ENCODE peak calls at places on chromosomes 6 and 20, in eight cellular contexts. One of them, this sample, is unnamed.

GRCh38 chr6:37648465-37649330 is 49.0 kb downstream of the MDGA1 start:
- DNase-seq in GM12865: no peak
- DNase-seq in activated T-helper 9 cell treated with anti-CD3 and anti-CD28 coated beads, Interleukin-2, amount 50 U/mL, for 16 hours: no peak
- DNase-seq in AG08396: no peak
- DNase-seq in GM18507: no peak
- DNase-seq in cerebellar cortex: no peak
- DNase-seq in fibroblast of lung: no peak
- DNase-seq in hepatic stellate cell: no peak
- DNase-seq in this sample: no peak

GRCh38 chr20:20181322-20181721 is 129.0 kb downstream of the CFAP61 start:
- DNase-seq in GM12865: peak
- DNase-seq in activated T-helper 9 cell treated with anti-CD3 and anti-CD28 coated beads, Interleukin-2, amount 50 U/mL, for 16 hours: no peak
- DNase-seq in AG08396: no peak
- DNase-seq in GM18507: no peak
- DNase-seq in cerebellar cortex: no peak
- DNase-seq in fibroblast of lung: no peak
- DNase-seq in hepatic stellate cell: no peak
- DNase-seq in this sample: no peak

GRCh38 chr6:128807577-128807976 is 75.4 kb upstream of the LAMA2 start:
- DNase-seq in GM12865: peak
- DNase-seq in activated T-helper 9 cell treated with anti-CD3 and anti-CD28 coated beads, Interleukin-2, amount 50 U/mL, for 16 hours: no peak
- DNase-seq in AG08396: peak
- DNase-seq in GM18507: no peak
- DNase-seq in cerebellar cortex: peak
- DNase-seq in fibroblast of lung: peak
- DNase-seq in hepatic stellate cell: no peak
- DNase-seq in this sample: peak

GRCh38 chr6:6696867-6697531 is 108.5 kb downstream of the LY86 start:
- DNase-seq in GM12865: peak
- DNase-seq in activated T-helper 9 cell treated with anti-CD3 and anti-CD28 coated beads, Interleukin-2, amount 50 U/mL, for 16 hours: no peak
- DNase-seq in AG08396: peak
- DNase-seq in GM18507: no peak
- DNase-seq in cerebellar cortex: peak
- DNase-seq in fibroblast of lung: peak
- DNase-seq in hepatic stellate cell: peak
- DNase-seq in this sample: peak

GRCh38 chr6:44561832-44562496 is 174.5 kb downstream of the CDC5L start:
- DNase-seq in GM12865: no peak
- DNase-seq in activated T-helper 9 cell treated with anti-CD3 and anti-CD28 coated beads, Interleukin-2, amount 50 U/mL, for 16 hours: no peak
- DNase-seq in AG08396: no peak
- DNase-seq in GM18507: no peak
- DNase-seq in cerebellar cortex: no peak
- DNase-seq in fibroblast of lung: no peak
- DNase-seq in hepatic stellate cell: no peak
- DNase-seq in this sample: no peak

GRCh38 chr6:33878541-33878940 is 74.7 kb upstream of the MLN start:
- DNase-seq in GM12865: no peak
- DNase-seq in activated T-helper 9 cell treated with anti-CD3 and anti-CD28 coated beads, Interleukin-2, amount 50 U/mL, for 16 hours: no peak
- DNase-seq in AG08396: no peak
- DNase-seq in GM18507: no peak
- DNase-seq in cerebellar cortex: no peak
- DNase-seq in fibroblast of lung: no peak
- DNase-seq in hepatic stellate cell: no peak
- DNase-seq in this sample: no peak

GRCh38 chr6:11467364-11467763 is 70.2 kb upstream of the TMEM170B start:
- DNase-seq in GM12865: peak
- DNase-seq in activated T-helper 9 cell treated with anti-CD3 and anti-CD28 coated beads, Interleukin-2, amount 50 U/mL, for 16 hours: no peak
- DNase-seq in AG08396: no peak
- DNase-seq in GM18507: no peak
- DNase-seq in cerebellar cortex: no peak
- DNase-seq in fibroblast of lung: no peak
- DNase-seq in hepatic stellate cell: no peak
- DNase-seq in this sample: no peak

GRCh38 chr6:25278914-25279747 is at the start of gene CARMIL1:
- DNase-seq in GM12865: peak
- DNase-seq in activated T-helper 9 cell treated with anti-CD3 and anti-CD28 coated beads, Interleukin-2, amount 50 U/mL, for 16 hours: peak
- DNase-seq in AG08396: peak
- DNase-seq in GM18507: peak
- DNase-seq in cerebellar cortex: peak
- DNase-seq in fibroblast of lung: peak
- DNase-seq in hepatic stellate cell: peak
- DNase-seq in this sample: peak

GRCh38 chr6:44514576-44515193 is 127.2 kb downstream of the CDC5L start:
- DNase-seq in GM12865: no peak
- DNase-seq in activated T-helper 9 cell treated with anti-CD3 and anti-CD28 coated beads, Interleukin-2, amount 50 U/mL, for 16 hours: no peak
- DNase-seq in AG08396: no peak
- DNase-seq in GM18507: no peak
- DNase-seq in cerebellar cortex: no peak
- DNase-seq in fibroblast of lung: no peak
- DNase-seq in hepatic stellate cell: no peak
- DNase-seq in this sample: no peak

GRCh38 chr20:43534016-43534415 is 24.8 kb upstream of the SGK2 start:
- DNase-seq in GM12865: no peak
- DNase-seq in activated T-helper 9 cell treated with anti-CD3 and anti-CD28 coated beads, Interleukin-2, amount 50 U/mL, for 16 hours: no peak
- DNase-seq in AG08396: no peak
- DNase-seq in GM18507: no peak
- DNase-seq in cerebellar cortex: no peak
- DNase-seq in fibroblast of lung: no peak
- DNase-seq in hepatic stellate cell: no peak
- DNase-seq in this sample: no peak

GRCh38 chr6:117613920-117614535 is 11.7 kb upstream of the GOPC start:
- DNase-seq in GM12865: no peak
- DNase-seq in activated T-helper 9 cell treated with anti-CD3 and anti-CD28 coated beads, Interleukin-2, amount 50 U/mL, for 16 hours: no peak
- DNase-seq in AG08396: no peak
- DNase-seq in GM18507: no peak
- DNase-seq in cerebellar cortex: no peak
- DNase-seq in fibroblast of lung: no peak
- DNase-seq in hepatic stellate cell: no peak
- DNase-seq in this sample: no peak

GRCh38 chr6:158047120-158047518 is 65.5 kb downstream of the SYNJ2 start:
- DNase-seq in GM12865: peak
- DNase-seq in activated T-helper 9 cell treated with anti-CD3 and anti-CD28 coated beads, Interleukin-2, amount 50 U/mL, for 16 hours: peak
- DNase-seq in AG08396: no peak
- DNase-seq in GM18507: no peak
- DNase-seq in cerebellar cortex: no peak
- DNase-seq in fibroblast of lung: no peak
- DNase-seq in hepatic stellate cell: no peak
- DNase-seq in this sample: no peak

GRCh38 chr20:51366155-51366886 is 176.2 kb downstream of the NFATC2 start:
- DNase-seq in GM12865: peak
- DNase-seq in activated T-helper 9 cell treated with anti-CD3 and anti-CD28 coated beads, Interleukin-2, amount 50 U/mL, for 16 hours: no peak
- DNase-seq in AG08396: peak
- DNase-seq in GM18507: no peak
- DNase-seq in cerebellar cortex: no peak
- DNase-seq in fibroblast of lung: peak
- DNase-seq in hepatic stellate cell: peak
- DNase-seq in this sample: peak

GRCh38 chr6:159833556-159833955 is 33.5 kb downstream of the PNLDC1 start:
- DNase-seq in GM12865: no peak
- DNase-seq in activated T-helper 9 cell treated with anti-CD3 and anti-CD28 coated beads, Interleukin-2, amount 50 U/mL, for 16 hours: no peak
- DNase-seq in AG08396: peak
- DNase-seq in GM18507: no peak
- DNase-seq in cerebellar cortex: no peak
- DNase-seq in fibroblast of lung: no peak
- DNase-seq in hepatic stellate cell: peak
- DNase-seq in this sample: no peak

GRCh38 chr6:165889636-165890403 is 226.8 kb upstream of the PDE10A start:
- DNase-seq in GM12865: peak
- DNase-seq in activated T-helper 9 cell treated with anti-CD3 and anti-CD28 coated beads, Interleukin-2, amount 50 U/mL, for 16 hours: no peak
- DNase-seq in AG08396: peak
- DNase-seq in GM18507: no peak
- DNase-seq in cerebellar cortex: peak
- DNase-seq in fibroblast of lung: peak
- DNase-seq in hepatic stellate cell: peak
- DNase-seq in this sample: peak

GRCh38 chr6:112188906-112189305 is 65.5 kb downstream of the LAMA4 start:
- DNase-seq in GM12865: no peak
- DNase-seq in activated T-helper 9 cell treated with anti-CD3 and anti-CD28 coated beads, Interleukin-2, amount 50 U/mL, for 16 hours: no peak
- DNase-seq in AG08396: no peak
- DNase-seq in GM18507: no peak
- DNase-seq in cerebellar cortex: no peak
- DNase-seq in fibroblast of lung: peak
- DNase-seq in hepatic stellate cell: no peak
- DNase-seq in this sample: no peak

GRCh38 chr6:13513606-13514502 is 26.5 kb upstream of the GFOD1 start:
- DNase-seq in GM12865: peak
- DNase-seq in activated T-helper 9 cell treated with anti-CD3 and anti-CD28 coated beads, Interleukin-2, amount 50 U/mL, for 16 hours: no peak
- DNase-seq in AG08396: no peak
- DNase-seq in GM18507: no peak
- DNase-seq in cerebellar cortex: no peak
- DNase-seq in fibroblast of lung: no peak
- DNase-seq in hepatic stellate cell: no peak
- DNase-seq in this sample: no peak

GRCh38 chr6:68445926-68446325 is 189.2 kb upstream of the ADGRB3 start:
- DNase-seq in GM12865: no peak
- DNase-seq in activated T-helper 9 cell treated with anti-CD3 and anti-CD28 coated beads, Interleukin-2, amount 50 U/mL, for 16 hours: no peak
- DNase-seq in AG08396: no peak
- DNase-seq in GM18507: no peak
- DNase-seq in cerebellar cortex: no peak
- DNase-seq in fibroblast of lung: no peak
- DNase-seq in hepatic stellate cell: no peak
- DNase-seq in this sample: no peak

GRCh38 chr6:73752943-73753342 is 56.9 kb downstream of the CD109 start:
- DNase-seq in GM12865: no peak
- DNase-seq in activated T-helper 9 cell treated with anti-CD3 and anti-CD28 coated beads, Interleukin-2, amount 50 U/mL, for 16 hours: no peak
- DNase-seq in AG08396: no peak
- DNase-seq in GM18507: no peak
- DNase-seq in cerebellar cortex: no peak
- DNase-seq in fibroblast of lung: peak
- DNase-seq in hepatic stellate cell: no peak
- DNase-seq in this sample: no peak

GRCh38 chr20:37736132-37736531 is 42.3 kb downstream of the CTNNBL1 start:
- DNase-seq in GM12865: no peak
- DNase-seq in activated T-helper 9 cell treated with anti-CD3 and anti-CD28 coated beads, Interleukin-2, amount 50 U/mL, for 16 hours: no peak
- DNase-seq in AG08396: no peak
- DNase-seq in GM18507: no peak
- DNase-seq in cerebellar cortex: no peak
- DNase-seq in fibroblast of lung: no peak
- DNase-seq in hepatic stellate cell: no peak
- DNase-seq in this sample: no peak

GRCh38 chr6:43927525-43928210 is 157.7 kb downstream of the VEGFA start:
- DNase-seq in GM12865: no peak
- DNase-seq in activated T-helper 9 cell treated with anti-CD3 and anti-CD28 coated beads, Interleukin-2, amount 50 U/mL, for 16 hours: no peak
- DNase-seq in AG08396: no peak
- DNase-seq in GM18507: no peak
- DNase-seq in cerebellar cortex: no peak
- DNase-seq in fibroblast of lung: no peak
- DNase-seq in hepatic stellate cell: no peak
- DNase-seq in this sample: no peak

GRCh38 chr6:128238248-128238647 is 282.2 kb downstream of the PTPRK start:
- DNase-seq in GM12865: no peak
- DNase-seq in activated T-helper 9 cell treated with anti-CD3 and anti-CD28 coated beads, Interleukin-2, amount 50 U/mL, for 16 hours: no peak
- DNase-seq in AG08396: no peak
- DNase-seq in GM18507: no peak
- DNase-seq in cerebellar cortex: no peak
- DNase-seq in fibroblast of lung: no peak
- DNase-seq in hepatic stellate cell: no peak
- DNase-seq in this sample: no peak

GRCh38 chr20:51077601-51078000 is 54.7 kb upstream of the KCNG1 start:
- DNase-seq in GM12865: no peak
- DNase-seq in activated T-helper 9 cell treated with anti-CD3 and anti-CD28 coated beads, Interleukin-2, amount 50 U/mL, for 16 hours: no peak
- DNase-seq in AG08396: no peak
- DNase-seq in GM18507: no peak
- DNase-seq in cerebellar cortex: no peak
- DNase-seq in fibroblast of lung: no peak
- DNase-seq in hepatic stellate cell: no peak
- DNase-seq in this sample: no peak

GRCh38 chr6:125983246-125983945 is 2.9 kb upstream of the TRMT11 start:
- DNase-seq in GM12865: no peak
- DNase-seq in activated T-helper 9 cell treated with anti-CD3 and anti-CD28 coated beads, Interleukin-2, amount 50 U/mL, for 16 hours: no peak
- DNase-seq in AG08396: peak
- DNase-seq in GM18507: no peak
- DNase-seq in cerebellar cortex: no peak
- DNase-seq in fibroblast of lung: peak
- DNase-seq in hepatic stellate cell: peak
- DNase-seq in this sample: peak

GRCh38 chr20:34049897-34050695 is 56.4 kb downstream of the RALY start:
- DNase-seq in GM12865: no peak
- DNase-seq in activated T-helper 9 cell treated with anti-CD3 and anti-CD28 coated beads, Interleukin-2, amount 50 U/mL, for 16 hours: no peak
- DNase-seq in AG08396: no peak
- DNase-seq in GM18507: no peak
- DNase-seq in cerebellar cortex: peak
- DNase-seq in fibroblast of lung: no peak
- DNase-seq in hepatic stellate cell: no peak
- DNase-seq in this sample: no peak

This sample was measured in ACHN.